ENCODE peak calls at places on chromosome 11, in five cellular contexts. L is A549, C is K562, V is IMR-90, G is H1. P is an unnamed sample.
A peak's percentile ranks its signal among the peaks of the same experiment; 100 is the strongest.

GRCh38 chr11:79253280-79253679 is 187.6 kb downstream of the TENM4 start:
- DNase-seq in L (no peak), C (no peak), V (no peak), G (no peak), P (no peak)

GRCh38 chr11:121722431-121723256 is 269.9 kb upstream of the SORL1-AS1 start:
- DNase-seq in L (no peak), C (no peak), V (peak; percentile 89), G (peak; percentile 33), P (peak; percentile 87)

GRCh38 chr11:18468962-18469361 is 13.3 kb downstream of the LDHAL6A start:
- DNase-seq in L (no peak), C (no peak), V (no peak), G (no peak), P (no peak)

GRCh38 chr11:18310800-18311340 is 11.1 kb downstream of the HPS5 start:
- DNase-seq in L (no peak), C (no peak), V (no peak), G (no peak), P (no peak)

GRCh38 chr11:133896028-133896427 is 50.7 kb upstream of the SPATA19 start:
- DNase-seq in L (no peak), C (no peak), V (no peak), G (no peak), P (no peak)

GRCh38 chr11:45369294-45369693 is 83.2 kb upstream of the SYT13 start:
- DNase-seq in L (no peak), C (no peak), V (no peak), G (no peak), P (no peak)

GRCh38 chr11:13777341-13777985 is 109.0 kb downstream of the FAR1 start:
- DNase-seq in L (no peak), C (no peak), V (no peak), G (peak; percentile 25), P (no peak)

GRCh38 chr11:1259561-1259960 is 36.7 kb downstream of the MUC5B start:
- DNase-seq in L (no peak), C (no peak), V (no peak), G (no peak), P (no peak)

GRCh38 chr11:17722000-17722643 is 2.8 kb downstream of the MYOD1 start:
- DNase-seq in L (peak; percentile 48), C (peak; percentile 41), V (peak; percentile 11), G (no peak), P (no peak)

GRCh38 chr11:26134053-26134452 is 197.9 kb upstream of the ANO3 start:
- DNase-seq in L (no peak), C (no peak), V (no peak), G (no peak), P (no peak)

GRCh38 chr11:63557548-63557947 is 5.6 kb downstream of the PLAAT2 start:
- DNase-seq in L (no peak), C (no peak), V (no peak), G (no peak), P (no peak)

GRCh38 chr11:73237471-73238290 is 19.6 kb downstream of the P2RY2 start:
- DNase-seq in L (no peak), C (no peak), V (peak; percentile 52), G (no peak), P (peak; percentile 95)

GRCh38 chr11:57499413-57499982 is 16.0 kb downstream of the SLC43A1 start:
- DNase-seq in L (peak; percentile 98), C (peak; percentile 100), V (peak; percentile 82), G (peak; percentile 89), P (peak; percentile 84)

GRCh38 chr11:3669128-3669527 is 2.1 kb downstream of the CHRNA10 start:
- DNase-seq in L (no peak), C (no peak), V (no peak), G (no peak), P (no peak)

GRCh38 chr11:12106101-12106500 is 4.3 kb upstream of the MICAL2 start:
- DNase-seq in L (no peak), C (no peak), V (no peak), G (no peak), P (no peak)

GRCh38 chr11:83680351-83680750 is 394.2 kb upstream of the CCDC90B start:
- DNase-seq in L (no peak), C (no peak), V (no peak), G (no peak), P (no peak)

GRCh38 chr11:15613231-15613630 is 498.5 kb downstream of the INSC start:
- DNase-seq in L (no peak), C (no peak), V (peak; percentile 7), G (no peak), P (no peak)

GRCh38 chr11:126339866-126340434 is 15.5 kb upstream of the ST3GAL4 start:
- DNase-seq in L (no peak), C (no peak), V (peak; percentile 62), G (no peak), P (no peak)

GRCh38 chr11:14424096-14424495 is 65.1 kb upstream of the RRAS2 start:
- DNase-seq in L (no peak), C (no peak), V (peak; percentile 80), G (no peak), P (no peak)

DNA sequence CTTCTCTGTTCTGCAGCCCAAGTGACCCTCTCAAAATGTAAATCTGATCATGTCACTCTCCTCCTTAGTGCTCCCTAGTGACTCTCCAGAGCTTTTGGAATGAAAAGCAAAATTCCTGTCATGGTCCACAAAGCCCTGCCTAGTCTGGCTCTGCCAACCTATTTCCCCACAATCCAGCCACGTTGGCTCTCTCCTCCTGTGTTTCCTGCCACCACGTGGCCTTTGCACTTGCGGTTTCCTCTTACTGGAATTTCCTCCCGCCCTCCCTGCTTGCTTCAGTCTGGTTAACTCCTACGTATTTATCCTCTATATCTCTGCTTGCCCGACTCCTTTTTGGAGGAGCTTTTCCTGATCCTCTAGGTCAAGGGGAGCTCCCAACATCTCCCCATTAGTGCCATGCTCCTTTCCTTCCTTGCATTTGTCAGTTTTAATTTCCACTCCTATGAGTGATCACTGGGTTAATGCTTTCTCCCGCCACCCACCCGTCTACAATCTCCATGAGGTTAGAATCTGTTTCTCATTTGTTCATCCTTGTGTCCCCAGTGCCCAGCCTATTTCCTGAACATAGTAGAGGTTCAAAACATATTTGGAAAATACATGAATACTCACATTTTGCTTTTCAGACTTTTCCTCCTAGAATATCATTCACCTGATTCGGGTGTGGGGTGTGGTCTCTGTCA is 11.5 kb downstream of the NNMT start:
- DNase-seq in L (no peak), C (peak; percentile 32), V (peak; percentile 59), G (no peak), P (peak; percentile 23)
- TF ChIP-seq MAFK in L (no peak), C (no peak), V (no peak), G (no peak), P (no peak)

GRCh38 chr11:110761131-110761530 is 48.9 kb upstream of the ARHGAP20 start:
- DNase-seq in L (no peak), C (no peak), V (no peak), G (no peak), P (no peak)

GRCh38 chr11:110761994-110762393 is 49.8 kb upstream of the ARHGAP20 start:
- DNase-seq in L (no peak), C (no peak), V (no peak), G (no peak), P (no peak)

GRCh38 chr11:110762596-110762995 is 50.4 kb upstream of the ARHGAP20 start:
- DNase-seq in L (no peak), C (no peak), V (peak; percentile 49), G (no peak), P (no peak)

GRCh38 chr11:110758012-110758411 is 45.8 kb upstream of the ARHGAP20 start:
- DNase-seq in L (no peak), C (no peak), V (peak; percentile 22), G (no peak), P (no peak)

DNA sequence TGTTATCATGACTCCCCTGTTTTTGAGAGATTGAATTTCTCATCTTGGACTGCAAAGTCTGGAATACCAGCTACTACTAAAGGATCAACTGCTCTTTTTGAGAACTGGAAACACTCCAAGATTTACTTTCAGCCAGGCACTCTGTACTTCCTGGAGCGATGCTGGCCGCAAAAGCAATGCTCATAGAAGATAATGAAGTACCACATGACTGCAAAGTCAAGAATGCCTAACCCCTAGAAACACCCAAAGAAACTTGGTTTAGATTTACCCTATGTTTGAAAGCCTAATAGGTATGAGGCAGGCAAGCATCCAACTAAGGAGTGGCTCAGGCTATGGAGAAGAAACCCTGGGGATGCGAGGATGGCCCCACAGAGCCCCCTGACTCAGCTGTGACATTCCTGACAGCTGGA is 47.7 kb upstream of the ARHGAP20 start:
- DNase-seq in L (no peak), C (no peak), V (peak; percentile 92), G (no peak), P (no peak)
- TF ChIP-seq MAFK in L (no peak), C (no peak), V (no peak), G (no peak), P (no peak)

DNA sequence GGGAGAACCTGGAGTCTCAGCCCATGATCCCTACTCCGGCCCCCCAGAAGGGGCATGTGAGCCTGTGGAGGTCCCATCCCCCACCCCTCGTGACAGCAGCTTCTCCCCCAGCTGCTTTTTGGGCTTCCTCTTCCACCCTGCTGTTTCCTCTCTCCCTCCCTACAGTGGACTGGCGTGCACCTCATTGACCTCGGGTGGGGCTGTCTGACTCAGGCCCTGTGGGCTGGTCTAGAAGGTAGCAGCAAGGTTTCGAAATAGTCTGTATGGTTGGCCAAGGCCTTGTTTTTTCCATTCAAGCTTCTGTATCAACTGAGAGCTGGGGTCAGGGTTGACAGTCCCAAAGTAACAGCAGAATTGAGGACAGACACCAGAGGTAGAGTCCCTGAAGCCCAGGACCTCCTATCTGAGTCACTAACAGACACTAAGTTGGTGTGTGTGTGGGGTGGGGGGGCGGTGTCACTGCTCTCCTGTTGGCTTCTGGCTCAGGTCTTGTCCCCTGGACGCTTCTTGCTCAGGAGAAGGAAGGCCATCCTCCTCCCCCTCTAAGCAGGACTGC is 7.7 kb downstream of the SLC37A2 start:
- DNase-seq in L (no peak), C (peak; percentile 87), V (peak; percentile 64), G (no peak), P (peak; percentile 81)
- TF ChIP-seq MAFK in L (no peak), C (no peak), V (no peak), G (no peak), P (no peak)

GRCh38 chr11:95676280-95676679 is 113.3 kb downstream of the FAM76B start:
- DNase-seq in L (no peak), C (no peak), V (no peak), G (no peak), P (no peak)

GRCh38 chr11:95675585-95675984 is 114.0 kb downstream of the FAM76B start:
- DNase-seq in L (no peak), C (no peak), V (no peak), G (no peak), P (no peak)

GRCh38 chr11:95668113-95668512 is 121.5 kb downstream of the FAM76B start:
- DNase-seq in L (no peak), C (no peak), V (no peak), G (no peak), P (no peak)

GRCh38 chr11:95674669-95675358 is 114.8 kb downstream of the FAM76B start:
- DNase-seq in L (no peak), C (no peak), V (no peak), G (no peak), P (no peak)

GRCh38 chr11:95671768-95672167 is 117.8 kb downstream of the FAM76B start:
- DNase-seq in L (no peak), C (no peak), V (peak; percentile 45), G (no peak), P (no peak)
- TF ChIP-seq MAFK in L (no peak), C (no peak), V (no peak), G (no peak), P (no peak)

P was measured in HepG2.